ENCODE peak calls at places on chromosomes 13 and 19, in five cellular contexts. X is heart left ventricle, K is esophagus squamous epithelium, H is spleen, B is IMR-90. F is an unnamed sample.

GRCh38 chr19:53004242-53004641 is 9.5 kb upstream of the ERVV-1 start:
- DNase-seq in K (no peak), X (no peak), B (no peak), H (no peak), F (no peak)

GRCh38 chr13:112690242-112690943 is 555 bp downstream of the ATP11A start:
- DNase-seq in H (peak), K (no peak), B (peak), X (peak), F (peak)

GRCh38 chr19:13917888-13918406 is 11.9 kb downstream of the CC2D1A start:
- DNase-seq in H (no peak), K (no peak), X (peak), B (no peak), F (no peak)

GRCh38 chr13:100542546-100543156 is 45.9 kb downstream of the GGACT start:
- DNase-seq in X (no peak), B (peak), H (no peak), K (no peak), F (no peak)

GRCh38 chr19:39430675-39431593 is 4.8 kb downstream of the RPS16 start:
- DNase-seq in K (no peak), B (peak), H (peak), X (peak), F (peak)

GRCh38 chr13:97142452-97142851 is 79.7 kb upstream of the MBNL2 start:
- DNase-seq in K (no peak), B (no peak), H (no peak), X (peak), F (peak)

GRCh38 chr19:58387338-58388174 is 487 bp downstream of the RPS5 start:
- DNase-seq in B (no peak), K (no peak), H (peak), X (no peak), F (no peak)

GRCh38 chr19:14383556-14383897 is 2.3 kb downstream of the ADGRE5 start:
- DNase-seq in B (peak), K (no peak), X (peak), H (no peak), F (peak)

GRCh38 chr19:46042252-46042883 is 1.6 kb upstream of the IGFL4 start:
- DNase-seq in X (no peak), K (no peak), H (no peak), B (no peak), F (no peak)

GRCh38 chr13:20131057-20131832 is 29.6 kb downstream of the GJA3 start:
- DNase-seq in K (no peak), X (no peak), B (no peak), H (no peak), F (no peak)

DNA sequence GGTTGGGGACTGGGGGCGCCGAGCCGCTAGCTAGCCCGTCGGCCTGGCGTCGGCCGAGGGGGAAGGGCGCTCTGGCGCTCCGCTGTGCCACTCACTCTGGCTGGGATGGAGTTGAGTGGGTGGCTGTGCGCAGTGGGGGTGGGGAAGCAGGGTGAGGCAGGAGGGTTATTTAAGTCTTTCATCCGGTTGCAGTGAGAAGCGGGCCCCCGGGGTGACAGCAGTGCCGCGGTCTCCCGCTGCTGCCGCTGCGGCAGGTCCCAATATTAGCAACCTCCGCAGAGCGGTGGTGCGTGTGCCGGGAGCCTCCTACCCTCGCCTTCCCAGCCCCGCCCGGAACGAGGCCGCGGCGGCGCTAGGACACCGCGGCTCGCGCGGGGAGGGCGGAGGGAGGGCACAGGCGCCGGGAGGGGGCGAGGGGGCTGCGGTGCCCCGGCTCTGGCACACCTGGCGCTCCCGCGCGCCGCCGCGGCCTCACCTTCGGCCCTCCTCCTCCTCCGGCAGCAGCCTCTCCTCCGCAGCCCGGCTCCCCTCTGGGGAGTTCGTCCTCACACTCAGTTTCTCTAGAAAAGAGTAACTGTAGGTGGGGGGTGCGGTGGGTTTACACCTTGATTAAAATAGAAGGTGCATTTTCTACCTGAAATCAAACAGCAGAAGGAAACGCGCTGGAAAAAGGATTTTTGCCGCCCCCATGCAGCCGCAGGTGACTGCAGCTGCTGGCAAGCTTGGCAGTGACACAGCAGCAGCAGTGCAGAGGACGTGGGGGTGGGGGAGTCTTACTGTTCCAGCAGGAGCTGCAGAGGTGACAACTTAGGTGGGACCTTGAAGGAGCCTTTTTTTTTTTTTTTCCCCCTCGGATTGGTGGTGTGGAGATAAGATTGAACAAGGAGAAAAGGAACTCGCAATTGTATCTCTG is 4.5 kb downstream of the FGF9 start:
- DNase-seq in H (peak), X (peak), B (no peak), K (no peak), F (peak)
- H3K4me3 ChIP-seq in H (peak), X (peak), B (peak), K (peak), F (peak)

DNA sequence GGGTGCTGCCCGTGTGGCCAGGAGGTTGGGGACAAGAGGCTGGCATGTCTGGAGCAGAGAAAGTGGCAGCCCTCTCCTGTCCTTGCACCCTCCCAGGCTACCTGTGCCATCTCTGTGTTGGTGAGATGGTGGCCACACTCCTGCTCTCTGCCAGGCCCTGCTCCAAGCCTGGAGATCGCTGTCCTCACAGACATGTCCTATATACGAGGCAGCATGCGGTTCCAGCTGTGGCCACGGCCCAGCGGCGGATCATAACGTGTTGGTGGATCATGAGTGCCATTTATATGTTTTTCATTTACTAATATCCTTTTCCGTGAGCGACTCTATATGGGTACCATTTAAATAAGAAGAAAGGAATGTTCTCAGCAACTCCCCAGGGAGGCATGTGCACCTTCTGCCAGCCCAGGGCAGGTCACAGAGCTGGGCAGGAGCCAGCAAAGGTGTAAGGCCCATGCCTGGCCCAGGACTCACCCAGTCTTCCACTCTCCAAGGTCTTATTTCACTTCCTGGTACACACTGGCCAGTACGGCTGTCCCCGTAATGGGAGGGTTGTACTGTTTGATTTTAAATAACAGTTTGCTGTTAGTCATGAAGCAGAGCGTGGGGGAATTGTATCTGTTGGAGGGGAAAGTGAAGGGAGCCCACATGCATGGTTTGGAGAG is 47.2 kb upstream of the LDLR start:
- DNase-seq in K (no peak), H (no peak), X (no peak), B (no peak), F (no peak)
- TF ChIP-seq POLR2A in K (no peak), H (no peak), X (no peak), B (no peak), F (no peak)

DNA sequence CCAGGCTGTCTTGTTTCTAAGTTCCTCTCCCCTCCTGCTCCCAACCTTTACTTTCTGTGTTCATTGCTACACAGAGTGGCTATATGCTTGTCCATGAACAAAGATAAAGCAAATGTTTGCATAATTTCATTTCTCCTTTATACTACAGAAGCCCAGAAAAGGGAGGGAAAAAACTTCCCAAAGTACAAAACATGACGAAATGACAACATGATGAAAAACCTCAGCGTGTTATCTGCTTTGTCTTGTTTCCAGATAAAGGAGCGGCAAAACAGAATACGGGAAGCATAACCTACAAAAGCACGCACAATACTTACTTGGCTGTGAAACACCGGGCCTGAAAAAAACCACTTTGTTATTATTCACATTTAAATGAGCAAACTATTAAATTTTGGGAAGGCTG is 336.8 kb downstream of the DNAJC15 start:
- DNase-seq in B (no peak), K (no peak), X (no peak), H (no peak), F (no peak)
- H3K4me3 ChIP-seq in B (no peak), K (no peak), X (no peak), H (no peak), F (no peak)

DNA sequence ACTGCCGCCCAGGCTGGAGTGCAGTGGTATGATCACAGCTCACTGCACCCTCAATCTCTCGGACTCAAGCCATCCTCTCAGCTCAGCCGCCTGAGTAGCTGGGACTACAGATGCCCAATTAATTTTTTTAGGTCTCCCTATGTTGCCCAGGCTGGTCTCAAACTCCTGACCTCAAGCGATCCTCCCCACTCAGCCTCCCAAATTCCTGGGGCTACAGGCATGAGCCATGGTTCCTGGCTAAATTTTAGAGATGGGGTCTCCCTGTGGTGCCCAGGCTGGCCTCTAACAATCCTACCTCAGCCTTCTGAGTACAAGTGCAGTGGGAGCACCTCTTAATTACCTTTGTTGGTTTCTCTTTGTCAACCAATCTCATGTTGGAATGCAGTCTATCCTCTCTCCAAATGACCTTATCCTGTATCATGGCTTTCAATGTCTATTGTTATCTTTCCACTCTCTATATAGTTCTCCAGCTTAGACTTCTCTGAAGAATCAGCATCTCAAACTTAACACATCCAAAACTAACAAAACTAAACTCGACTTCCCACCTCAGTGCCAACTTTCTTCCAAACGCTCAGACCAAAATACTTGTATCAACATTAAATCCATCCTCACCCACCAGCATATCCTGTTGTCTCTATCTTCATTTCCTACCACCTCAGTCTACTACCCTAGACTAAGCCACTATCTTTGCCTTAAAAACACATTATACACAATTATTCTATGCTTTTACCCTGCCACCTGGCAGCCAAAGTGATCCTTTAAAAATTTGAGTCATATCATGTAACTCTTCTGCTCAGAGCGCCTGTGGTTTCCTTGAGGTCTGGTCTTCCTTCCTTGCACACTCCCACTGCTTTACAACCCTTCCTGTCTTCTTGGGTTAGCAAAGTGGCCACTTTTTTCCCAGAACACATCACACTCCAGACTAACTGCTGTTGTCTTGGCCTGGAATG is 6.7 kb downstream of the TPT1 start:
- DNase-seq in B (peak), H (no peak), K (no peak), X (no peak), F (no peak)
- TF ChIP-seq POLR2A in B (peak), H (no peak), K (no peak), X (no peak), F (no peak)

GRCh38 chr13:32257649-32258048 is 57.5 kb downstream of the ZAR1L start:
- DNase-seq in H (no peak), X (no peak), K (no peak), B (no peak), F (no peak)

GRCh38 chr13:32261567-32261966 is 53.6 kb downstream of the ZAR1L start:
- DNase-seq in H (no peak), B (peak), K (no peak), X (peak), F (peak)

GRCh38 chr13:32262165-32262564 is 53.0 kb downstream of the ZAR1L start:
- DNase-seq in H (no peak), X (no peak), K (no peak), B (peak), F (no peak)

GRCh38 chr13:32256243-32256642 is 58.9 kb downstream of the ZAR1L start:
- DNase-seq in X (no peak), H (no peak), K (no peak), B (no peak), F (no peak)

GRCh38 chr13:32259116-32259515 is 56.0 kb downstream of the ZAR1L start:
- DNase-seq in X (no peak), H (no peak), K (no peak), B (no peak), F (no peak)
- H3K4me3 ChIP-seq in X (no peak), H (no peak), K (no peak), B (no peak), F (no peak)

GRCh38 chr13:93226623-93227279 is at the start of gene GPC6:
- DNase-seq in H (no peak), B (peak), K (no peak), X (no peak), F (peak)

GRCh38 chr13:93225610-93226009 is 997 bp upstream of the GPC6 start:
- DNase-seq in H (no peak), X (no peak), B (no peak), K (no peak), F (no peak)

GRCh38 chr13:93226065-93226622 is 463 bp upstream of the GPC6 start:
- DNase-seq in K (no peak), X (no peak), B (no peak), H (no peak), F (no peak)

GRCh38 chr13:93227906-93228801 is 1.5 kb downstream of the GPC6 start:
- DNase-seq in B (peak), X (peak), K (no peak), H (no peak), F (peak)

DNA sequence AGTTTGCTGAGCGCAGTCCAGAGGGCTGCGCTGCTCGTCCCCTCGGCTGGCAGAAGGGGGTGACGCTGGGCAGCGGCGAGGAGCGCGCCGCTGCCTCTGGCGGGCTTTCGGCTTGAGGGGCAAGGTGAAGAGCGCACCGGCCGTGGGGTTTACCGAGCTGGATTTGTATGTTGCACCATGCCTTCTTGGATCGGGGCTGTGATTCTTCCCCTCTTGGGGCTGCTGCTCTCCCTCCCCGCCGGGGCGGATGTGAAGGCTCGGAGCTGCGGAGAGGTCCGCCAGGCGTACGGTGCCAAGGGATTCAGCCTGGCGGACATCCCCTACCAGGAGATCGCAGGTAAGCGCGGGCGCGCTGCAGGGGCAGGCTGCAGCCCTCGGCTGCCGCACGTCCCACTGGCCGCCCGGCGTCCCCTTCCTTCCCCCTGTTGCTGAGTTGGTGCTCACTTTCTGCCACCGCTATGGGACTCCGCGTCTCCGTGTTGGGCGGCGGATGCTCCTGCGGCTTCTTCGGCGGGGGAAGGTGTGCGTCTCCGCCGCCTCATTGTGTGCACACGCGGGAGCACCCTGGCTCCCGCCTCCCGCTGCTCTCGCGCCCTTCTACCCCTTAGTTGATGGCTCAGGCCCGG is 786 bp downstream of the GPC6 start:
- DNase-seq in H (no peak), K (no peak), B (peak), X (peak), F (peak)
- TF ChIP-seq POLR2A in H (no peak), K (no peak), B (no peak), X (no peak), F (no peak)

DNA sequence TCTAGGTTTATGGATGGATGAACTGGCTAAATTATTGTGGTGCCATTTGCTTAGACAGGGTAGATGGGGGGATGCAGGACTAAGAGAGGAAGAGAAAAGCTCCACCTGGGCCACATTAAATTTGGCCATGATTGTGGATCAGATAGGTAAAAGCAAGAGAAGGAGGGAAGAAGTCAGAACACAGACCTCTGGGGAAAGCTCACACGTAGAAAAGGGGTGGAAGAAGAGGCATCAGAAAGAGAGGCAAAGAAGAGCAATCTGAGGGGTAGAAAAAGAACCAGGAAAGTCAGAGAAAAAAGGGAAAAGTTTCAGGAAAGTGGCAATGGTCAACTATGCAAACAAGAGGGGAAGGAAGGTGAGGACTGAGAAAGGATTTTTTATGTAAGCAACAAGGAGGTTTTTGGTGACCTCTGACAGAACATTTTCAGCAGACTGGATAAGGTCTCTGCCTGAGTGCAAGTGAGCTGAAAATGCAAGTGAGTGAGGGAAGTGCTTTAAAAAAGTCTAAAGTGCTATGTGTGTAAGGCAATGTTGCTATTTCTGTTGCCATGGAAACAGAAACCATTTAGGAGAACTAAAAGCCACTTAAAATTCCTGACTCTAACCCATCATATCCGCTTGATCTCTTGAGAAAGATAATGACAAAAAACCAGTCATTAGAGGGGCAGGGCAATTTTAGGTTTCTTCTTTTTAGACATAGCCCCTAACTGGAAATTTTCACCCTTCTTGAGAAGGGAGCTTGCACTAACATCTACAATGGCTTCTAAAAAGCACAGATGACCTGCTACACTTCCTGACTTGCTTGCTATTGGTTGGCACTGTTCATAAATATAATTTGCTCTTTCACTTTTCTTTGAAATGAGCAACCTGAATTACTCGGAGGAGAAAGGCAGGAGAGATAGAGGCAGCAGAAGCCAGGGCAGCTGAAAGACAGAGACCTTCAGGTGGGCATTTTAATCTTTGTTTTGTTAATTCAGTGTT is at the start of gene CYSLTR2:
- DNase-seq in B (peak), H (no peak), X (no peak), K (no peak), F (no peak)
- H3K4me3 ChIP-seq in B (no peak), H (peak), X (peak), K (peak), F (no peak)

F was measured in transverse colon.